ENCODE peak calls at places on chromosomes 11 and 22, in nine cellular contexts. Q is erythroblast, B is lower leg skin, S is esophagus muscularis mucosa, L is spleen, Z is ovary, G is H1, P is K562, E is sigmoid colon. I is an unnamed sample.

GRCh38 chr11:27722945-27723344 is 22.7 kb upstream of the BDNF start:
- DNase-seq in P (no peak), Z (no peak), E (no peak), G (peak; percentile 66), B (no peak), L (no peak), S (no peak), Q (no peak), I (no peak)

GRCh38 chr11:128848815-128849455 is 18.2 kb downstream of the KCNJ1 start:
- DNase-seq in Z (no peak), G (peak; percentile 97), S (no peak), Q (peak; percentile 48), P (peak; percentile 62), E (no peak), B (no peak), L (peak; percentile 93), I (peak; percentile 57)

GRCh38 chr11:43419460-43419859 is 60.7 kb downstream of the TTC17 start:
- DNase-seq in E (no peak), Q (peak; percentile 61), Z (no peak), S (no peak), B (no peak), P (peak; percentile 18), G (no peak), L (no peak), I (no peak)

GRCh38 chr22:44929348-44930015 is 80.3 kb downstream of the PHF21B start:
- DNase-seq in Z (no peak), G (no peak), P (no peak), E (no peak), B (no peak), S (no peak), Q (no peak), L (no peak), I (no peak)

GRCh38 chr22:32338757-32339156 is 18.9 kb upstream of the RFPL3 start:
- DNase-seq in E (no peak), S (no peak), Q (no peak), Z (no peak), G (no peak), B (no peak), P (no peak), L (no peak), I (no peak)

GRCh38 chr11:75195164-75195962 is 44.5 kb downstream of the SLCO2B1 start:
- DNase-seq in Z (no peak), E (peak; percentile 84), Q (no peak), B (peak; percentile 62), L (no peak), S (no peak), P (no peak), G (no peak), I (no peak)

GRCh38 chr11:17026487-17027082 is 12.4 kb upstream of the PLEKHA7 start:
- DNase-seq in Z (no peak), G (no peak), S (no peak), E (no peak), P (no peak), L (no peak), B (no peak), Q (no peak), I (no peak)

GRCh38 chr11:2718817-2719438 is 19.1 kb upstream of the KCNQ1OT1 start:
- DNase-seq in E (no peak), S (no peak), G (no peak), P (no peak), L (no peak), Z (no peak), Q (no peak), B (no peak), I (no peak)

GRCh38 chr11:9901931-9902330 is 238.1 kb downstream of the SWAP70 start:
- DNase-seq in S (no peak), B (no peak), Q (no peak), P (no peak), Z (no peak), G (no peak), L (no peak), E (no peak), I (no peak)

DNA sequence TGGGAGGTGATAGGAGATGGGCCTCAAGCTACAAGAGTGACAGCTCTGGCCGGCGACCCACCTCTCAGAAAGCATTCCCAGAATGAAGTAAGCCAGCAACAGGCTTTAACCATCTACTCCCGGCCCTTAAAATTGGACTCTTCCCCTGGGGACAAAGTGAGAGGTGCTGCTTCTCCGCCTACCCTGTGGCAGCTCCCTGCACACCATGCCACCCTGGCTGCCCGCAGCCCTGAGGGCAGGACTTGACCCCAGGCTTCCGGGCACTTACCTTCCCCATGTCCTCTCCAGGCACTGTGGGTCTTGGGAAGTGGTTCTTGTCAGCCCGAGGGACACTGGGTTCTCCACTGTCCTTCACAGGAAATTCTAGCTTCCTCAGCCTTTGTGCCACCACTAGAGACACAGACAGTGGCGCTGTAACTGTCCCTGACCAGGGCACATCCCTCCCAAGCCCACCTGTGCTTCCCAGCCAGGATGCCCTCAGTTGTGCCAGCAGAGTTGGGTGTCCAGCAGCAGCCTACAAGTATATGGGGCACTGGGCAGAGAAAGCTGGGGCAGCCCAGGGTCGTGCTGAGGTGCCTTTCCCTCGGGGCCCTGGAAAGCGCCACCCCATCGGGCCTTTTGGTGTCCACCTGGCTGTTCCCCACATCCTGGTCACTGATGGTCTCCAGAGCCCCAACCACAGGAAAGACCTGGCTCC is 28.9 kb downstream of the PPP2R1B start:
- DNase-seq in E (peak; percentile 69), B (no peak), L (peak; percentile 73), P (no peak), Z (peak; percentile 47), G (no peak), S (no peak), Q (no peak), I (no peak)
- TF ChIP-seq POLR2A in E (no peak), B (no peak), L (no peak), P (no peak), Z (no peak), G (no peak), S (no peak), Q (no peak), I (no peak)

GRCh38 chr11:94544832-94545640 is 1.3 kb downstream of the FUT4 start:
- DNase-seq in E (peak; percentile 69), G (peak; percentile 75), Q (no peak), P (no peak), S (no peak), L (peak; percentile 88), Z (peak; percentile 55), B (peak; percentile 46), I (no peak)

GRCh38 chr11:94544582-94544831 is 786 bp downstream of the FUT4 start:
- DNase-seq in P (peak; percentile 52), E (no peak), L (no peak), G (no peak), B (no peak), Z (no peak), S (no peak), Q (no peak), I (no peak)

GRCh38 chr11:94545641-94546470 is 2.1 kb downstream of the FUT4 start:
- DNase-seq in E (no peak), G (no peak), L (no peak), Q (no peak), P (no peak), Z (no peak), S (no peak), B (no peak), I (no peak)

GRCh38 chr11:94546886-94547285 is 3.2 kb downstream of the FUT4 start:
- DNase-seq in P (no peak), Z (no peak), B (no peak), E (no peak), G (no peak), Q (no peak), L (no peak), S (no peak), I (no peak)

GRCh38 chr11:94543695-94544581 is at the start of gene FUT4:
- DNase-seq in P (peak; percentile 86), B (peak; percentile 74), E (peak; percentile 93), S (peak; percentile 94), Q (peak; percentile 76), G (peak; percentile 89), Z (peak; percentile 87), L (peak; percentile 96), I (peak; percentile 63)
- TF ChIP-seq POLR2A in P (peak; percentile 91), B (no peak), E (peak; percentile 49), S (peak; percentile 3), Q (peak; percentile 56), G (peak; percentile 35), Z (peak; percentile 44), L (peak; percentile 22), I (peak; percentile 59)

GRCh38 chr11:130873766-130874165 is 42.5 kb downstream of the SNX19 start:
- DNase-seq in Q (no peak), S (no peak), P (no peak), L (no peak), Z (no peak), G (no peak), E (no peak), B (no peak), I (no peak)

GRCh38 chr11:130872513-130872912 is 43.8 kb downstream of the SNX19 start:
- DNase-seq in G (no peak), L (no peak), E (no peak), Q (no peak), S (no peak), Z (no peak), B (no peak), P (no peak), I (no peak)

GRCh38 chr11:130872961-130873360 is 43.3 kb downstream of the SNX19 start:
- DNase-seq in L (no peak), S (no peak), G (no peak), P (no peak), Z (no peak), Q (no peak), B (no peak), E (no peak), I (no peak)

GRCh38 chr11:130872102-130872501 is 44.2 kb downstream of the SNX19 start:
- DNase-seq in G (no peak), E (no peak), S (no peak), P (no peak), Z (no peak), L (no peak), B (no peak), Q (no peak), I (no peak)

DNA sequence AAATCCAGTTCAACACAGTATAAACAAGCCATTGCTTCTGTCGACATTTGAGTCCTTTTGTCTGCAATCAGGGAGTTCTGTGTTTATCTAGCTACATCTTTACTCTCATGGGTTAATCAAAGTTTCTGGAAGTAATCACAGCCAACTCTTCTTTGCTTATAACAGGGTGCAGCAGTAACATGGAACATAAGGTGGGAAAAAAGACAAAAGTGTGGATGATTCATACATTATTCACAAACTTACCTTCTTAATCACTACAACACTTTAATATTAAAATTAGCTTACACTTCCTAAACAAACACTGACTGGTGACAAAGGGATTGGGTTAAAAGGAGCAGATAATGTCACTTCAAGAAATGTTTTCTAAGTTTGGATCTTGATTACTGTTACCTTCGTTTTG is 44.7 kb downstream of the SNX19 start:
- DNase-seq in L (no peak), Z (no peak), Q (no peak), S (no peak), P (no peak), E (no peak), G (no peak), B (no peak), I (no peak)
- TF ChIP-seq POLR2A in L (no peak), Z (no peak), Q (no peak), S (no peak), P (no peak), E (no peak), G (no peak), B (no peak), I (no peak)

DNA sequence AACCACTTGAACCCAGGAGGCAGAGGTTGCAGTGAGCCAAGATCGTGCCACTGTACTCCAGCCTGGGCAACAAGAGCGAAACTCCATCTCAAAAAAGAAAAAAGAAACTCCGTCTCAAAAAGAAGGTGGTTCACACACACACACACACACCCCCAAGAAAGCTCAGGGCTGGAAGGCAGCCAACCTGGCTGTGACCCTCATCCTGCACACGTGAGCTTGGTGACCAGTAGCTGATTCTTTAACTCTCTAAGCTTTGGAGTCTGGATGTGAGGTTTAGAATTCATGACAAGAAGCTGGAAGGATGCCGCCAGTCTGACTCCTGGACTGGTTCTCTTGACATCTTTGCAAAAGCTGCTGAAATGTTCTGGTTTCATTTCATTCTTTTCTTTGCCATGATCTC is 1.9 kb upstream of the RNH1 start:
- DNase-seq in B (no peak), E (no peak), S (no peak), P (no peak), L (no peak), G (no peak), Q (no peak), Z (peak; percentile 61), I (no peak)
- TF ChIP-seq POLR2A in B (no peak), E (no peak), S (no peak), P (no peak), L (no peak), G (no peak), Q (no peak), Z (no peak), I (no peak)

I was measured in H54.